ENCODE peak calls at places on chromosome 1, in six cellular contexts. P, T, H, V, N and O are unnamed samples.

GRCh38 chr1:150006881-150007401 is 3.6 kb downstream of the OTUD7B start:
- DNase-seq in P (no peak), T (no peak), H (no peak), V (peak), N (no peak), O (no peak)

GRCh38 chr1:5519366-5520135 is 472.7 kb downstream of the NPHP4 start:
- DNase-seq in P (no peak), T (no peak), H (no peak), V (no peak), N (no peak), O (no peak)

GRCh38 chr1:228219245-228219961 is 11.6 kb downstream of the OBSCN start:
- DNase-seq in P (no peak), T (no peak), H (no peak), V (no peak), N (no peak), O (no peak)

GRCh38 chr1:27515626-27516025 is 25.7 kb upstream of the WASF2 start:
- DNase-seq in P (no peak), T (no peak), H (no peak), V (no peak), N (no peak), O (no peak)

GRCh38 chr1:203524152-203524551 is 30.2 kb downstream of the OPTC start:
- DNase-seq in P (no peak), T (no peak), H (no peak), V (no peak), N (no peak), O (no peak)

GRCh38 chr1:53943090-53943489 is 2.4 kb downstream of the IFT25 start:
- DNase-seq in P (no peak), T (no peak), H (no peak), V (no peak), N (no peak), O (no peak)

GRCh38 chr1:21302747-21303715 is 12.8 kb upstream of the ECE1 start:
- DNase-seq in P (no peak), T (no peak), H (no peak), V (peak), N (no peak), O (peak)

GRCh38 chr1:219159946-219160645 is 13.6 kb upstream of the LYPLAL1 start:
- DNase-seq in P (no peak), T (no peak), H (no peak), V (peak), N (no peak), O (peak)

GRCh38 chr1:60596791-60597748 is 485.3 kb upstream of the NFIA start:
- DNase-seq in P (no peak), T (no peak), H (no peak), V (peak), N (no peak), O (peak)

GRCh38 chr1:119653839-119654170 is 5.7 kb upstream of the ZNF697 start:
- DNase-seq in P (no peak), T (no peak), H (no peak), V (no peak), N (no peak), O (no peak)

GRCh38 chr1:13900583-13900982 is 200.6 kb downstream of the PRDM2 start:
- DNase-seq in P (no peak), T (no peak), H (no peak), V (peak), N (no peak), O (no peak)

GRCh38 chr1:36511804-36512798 is 29.4 kb upstream of the CSF3R start:
- DNase-seq in P (no peak), T (no peak), H (no peak), V (peak), N (no peak), O (peak)

GRCh38 chr1:221716713-221717490 is 25.0 kb downstream of the DUSP10 start:
- DNase-seq in P (no peak), T (no peak), H (no peak), V (peak), N (no peak), O (no peak)

GRCh38 chr1:24501371-24502167 is 1.1 kb upstream of the RCAN3 start:
- DNase-seq in P (no peak), T (no peak), H (peak), V (peak), N (peak), O (peak)

GRCh38 chr1:101929343-101929742 is 67.4 kb downstream of the OLFM3 start:
- DNase-seq in P (no peak), T (no peak), H (no peak), V (no peak), N (no peak), O (no peak)

GRCh38 chr1:209583408-209583807 is at the start of gene CAMK1G:
- DNase-seq in P (no peak), T (no peak), H (no peak), V (peak), N (no peak), O (peak)

GRCh38 chr1:243420968-243421675 is 165.3 kb downstream of the SDCCAG8 start:
- DNase-seq in P (no peak), T (no peak), H (no peak), V (no peak), N (no peak), O (no peak)

GRCh38 chr1:27992271-27992670 is 32.5 kb downstream of the XKR8 start:
- DNase-seq in P (peak), T (peak), H (no peak), V (no peak), N (peak), O (no peak)

GRCh38 chr1:227942021-227942715 is 5.6 kb downstream of the WNT9A start:
- DNase-seq in P (no peak), T (no peak), H (no peak), V (no peak), N (no peak), O (no peak)

GRCh38 chr1:62093261-62093660 is 101.4 kb upstream of the L1TD1 start:
- DNase-seq in P (no peak), T (no peak), H (no peak), V (no peak), N (no peak), O (no peak)

GRCh38 chr1:116934586-116935207 is 25.0 kb downstream of the PTGFRN start:
- DNase-seq in P (no peak), T (no peak), H (no peak), V (no peak), N (no peak), O (no peak)

GRCh38 chr1:43932786-43933385 is 715 bp upstream of the ARTN start:
- DNase-seq in P (no peak), T (no peak), H (no peak), V (peak), N (no peak), O (peak)

GRCh38 chr1:194830387-194830786 is 1644.0 kb upstream of the B3GALT2 start:
- DNase-seq in P (no peak), T (no peak), H (no peak), V (no peak), N (no peak), O (no peak)

GRCh38 chr1:182080955-182081582 is 19.6 kb upstream of the ZNF648 start:
- DNase-seq in P (no peak), T (no peak), H (peak), V (peak), N (no peak), O (peak)

GRCh38 chr1:36565576-36566501 is 83.1 kb upstream of the CSF3R start:
- DNase-seq in P (no peak), T (no peak), H (no peak), V (no peak), N (peak), O (no peak)